ENCODE peak calls at places on chromosomes 7 and 10, in four cellular contexts. One of them, this sample, is unnamed. For H3K9me3, the result is how much of the 10 kb centered on the place peaks cover.

GRCh38 chr10:69340695-69341094 is 62.4 kb downstream of the HK1 start:
- DNase-seq in mammary epithelial cell: peak
- DNase-seq in fibroblast of lung: no peak
- DNase-seq in neural progenitor cell: no peak
- DNase-seq in this sample: no peak

GRCh38 chr7:1710936-1711335 is 40.9 kb downstream of the ELFN1 start:
- DNase-seq in mammary epithelial cell: no peak
- DNase-seq in fibroblast of lung: no peak
- DNase-seq in neural progenitor cell: no peak
- DNase-seq in this sample: peak

GRCh38 chr10:89615824-89616223 is 29.2 kb downstream of the PANK1 start:
- DNase-seq in mammary epithelial cell: no peak
- DNase-seq in fibroblast of lung: peak
- DNase-seq in neural progenitor cell: no peak
- DNase-seq in this sample: no peak

GRCh38 chr10:15088428-15089261 is at the start of gene ACBD7:
- DNase-seq in mammary epithelial cell: peak
- DNase-seq in fibroblast of lung: peak
- DNase-seq in neural progenitor cell: peak
- DNase-seq in this sample: peak

GRCh38 chr7:27150568-27151340 is 1.6 kb downstream of the HOXA3 start:
- DNase-seq in mammary epithelial cell: peak
- DNase-seq in fibroblast of lung: peak
- DNase-seq in neural progenitor cell: peak
- DNase-seq in this sample: peak

GRCh38 chr7:135386776-135387175 is 123.1 kb downstream of the CNOT4 start:
- DNase-seq in mammary epithelial cell: no peak
- DNase-seq in fibroblast of lung: no peak
- DNase-seq in neural progenitor cell: no peak
- DNase-seq in this sample: no peak

GRCh38 chr10:101020427-101020826 is 10.5 kb downstream of the PDZD7 start:
- DNase-seq in mammary epithelial cell: no peak
- DNase-seq in fibroblast of lung: no peak
- DNase-seq in neural progenitor cell: no peak
- DNase-seq in this sample: no peak

GRCh38 chr10:1551636-1552338 is 185.5 kb downstream of the ADARB2 start:
- DNase-seq in mammary epithelial cell: no peak
- DNase-seq in fibroblast of lung: no peak
- DNase-seq in neural progenitor cell: peak
- DNase-seq in this sample: no peak

GRCh38 chr7:154832557-154833138 is 170.3 kb downstream of the PAXIP1 start:
- DNase-seq in mammary epithelial cell: no peak
- DNase-seq in fibroblast of lung: no peak
- DNase-seq in neural progenitor cell: peak
- DNase-seq in this sample: no peak

GRCh38 chr7:56218510-56218909 is 102.3 kb upstream of the NUPR2 start:
- DNase-seq in mammary epithelial cell: no peak
- DNase-seq in fibroblast of lung: no peak
- DNase-seq in neural progenitor cell: no peak
- DNase-seq in this sample: no peak

GRCh38 chr10:95248989-95249388 is 41.8 kb downstream of the PDLIM1 start:
- DNase-seq in mammary epithelial cell: no peak
- DNase-seq in fibroblast of lung: no peak
- DNase-seq in neural progenitor cell: no peak
- DNase-seq in this sample: no peak

GRCh38 chr7:114345494-114345893 is 69.1 kb upstream of the FOXP2 start:
- DNase-seq in mammary epithelial cell: peak
- DNase-seq in fibroblast of lung: peak
- DNase-seq in neural progenitor cell: no peak
- DNase-seq in this sample: no peak

GRCh38 chr7:140212100-140212881 is 35.5 kb upstream of the KDM7A start:
- DNase-seq in mammary epithelial cell: peak
- DNase-seq in fibroblast of lung: peak
- DNase-seq in neural progenitor cell: no peak
- DNase-seq in this sample: no peak

GRCh38 chr7:100091411-100092181 is 2.8 kb downstream of the COPS6 start:
- DNase-seq in mammary epithelial cell: peak
- DNase-seq in fibroblast of lung: peak
- DNase-seq in neural progenitor cell: peak
- DNase-seq in this sample: no peak

DNA sequence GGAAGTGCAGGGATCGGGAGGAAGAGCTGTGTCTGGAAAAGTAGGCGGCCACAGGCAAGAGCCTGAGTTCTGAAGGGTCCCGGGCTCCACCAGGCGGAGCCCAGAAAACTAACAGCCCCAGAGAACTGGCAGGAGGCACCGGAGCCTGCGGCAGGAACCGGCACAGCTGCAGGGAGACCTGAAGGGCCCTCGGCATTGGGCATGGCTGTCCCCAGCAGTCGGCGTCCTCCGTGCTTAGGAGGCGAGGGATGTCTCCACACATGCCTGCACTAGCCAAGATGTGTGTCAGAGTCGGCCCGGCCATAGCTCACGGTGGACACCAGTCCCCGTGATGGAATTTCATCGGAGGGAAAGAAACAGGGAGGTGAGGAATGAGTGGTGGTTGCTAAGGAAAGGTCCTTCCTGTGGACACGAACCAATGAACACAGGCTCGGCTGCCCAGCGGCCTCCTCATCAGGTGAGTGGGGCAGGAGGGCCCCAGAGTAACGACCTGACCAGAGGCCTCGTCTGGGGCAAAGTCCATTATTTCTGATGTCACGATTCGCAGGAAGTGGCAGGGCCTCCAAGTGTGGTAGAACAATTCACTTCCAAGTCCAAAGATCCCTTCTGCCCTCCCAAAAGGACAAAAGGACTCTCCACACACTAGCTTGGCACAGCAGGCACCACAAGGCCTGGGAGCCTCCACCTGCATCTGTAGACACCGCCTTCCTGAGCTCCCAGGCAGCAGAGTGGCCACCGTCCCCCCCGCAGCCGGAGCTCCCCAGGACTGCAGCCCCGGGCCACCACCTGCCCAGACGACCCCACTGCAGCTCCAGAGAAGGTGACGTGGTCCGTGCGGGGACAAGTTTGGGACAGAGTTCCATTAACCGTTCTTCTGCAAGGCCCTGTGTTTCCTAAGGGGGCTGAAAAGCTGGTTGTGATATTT is 444.2 kb downstream of the PTPRN2 start:
- DNase-seq in mammary epithelial cell: no peak
- DNase-seq in fibroblast of lung: no peak
- DNase-seq in neural progenitor cell: no peak
- DNase-seq in this sample: no peak
- H3K9me3 ChIP-seq in mammary epithelial cell: half or more
- H3K9me3 ChIP-seq in fibroblast of lung: under half
- H3K9me3 ChIP-seq in neural progenitor cell: under half
- H3K9me3 ChIP-seq in this sample: under half

DNA sequence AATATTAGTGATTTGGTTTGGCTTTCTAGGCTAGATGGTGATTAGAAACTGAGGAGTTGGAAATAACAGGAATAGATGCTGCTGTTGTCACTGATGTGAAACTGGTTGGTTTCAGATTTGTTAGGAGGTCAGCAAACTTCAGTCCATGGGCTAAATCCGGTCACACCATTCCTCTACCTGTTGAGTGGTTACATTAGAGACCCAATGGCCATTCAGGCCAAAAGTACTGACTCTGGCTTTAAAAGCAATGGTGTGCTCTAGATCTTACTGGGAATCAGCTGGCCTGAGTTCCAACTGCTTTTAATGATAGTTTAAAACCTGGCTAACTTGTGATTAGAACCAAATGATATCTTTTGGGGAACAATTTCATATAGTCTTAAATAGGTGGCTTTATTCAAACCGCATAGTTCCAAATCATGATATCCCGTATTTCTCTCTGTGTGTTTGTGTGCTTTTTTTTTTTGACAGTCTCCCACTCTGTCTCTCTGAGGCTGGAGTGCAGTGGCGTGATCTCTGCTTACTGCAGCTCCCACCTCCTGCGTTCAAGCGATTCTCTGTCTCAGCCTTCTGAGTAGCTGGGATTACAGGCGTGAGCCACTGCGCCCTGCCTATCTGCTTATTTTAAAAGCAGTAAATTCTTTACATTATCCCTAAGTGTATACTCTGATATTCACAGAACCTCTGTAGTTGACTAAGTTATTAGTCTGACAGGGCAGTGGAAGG is 7.8 kb upstream of the PBLD start:
- DNase-seq in mammary epithelial cell: no peak
- DNase-seq in fibroblast of lung: no peak
- DNase-seq in neural progenitor cell: no peak
- DNase-seq in this sample: no peak
- H3K9me3 ChIP-seq in mammary epithelial cell: under half
- H3K9me3 ChIP-seq in fibroblast of lung: under half
- H3K9me3 ChIP-seq in neural progenitor cell: under half
- H3K9me3 ChIP-seq in this sample: under half

GRCh38 chr7:63925626-63926460 is 72.8 kb upstream of the ZNF722 start:
- DNase-seq in mammary epithelial cell: peak
- DNase-seq in fibroblast of lung: peak
- DNase-seq in neural progenitor cell: no peak
- DNase-seq in this sample: peak
- H3K9me3 ChIP-seq in mammary epithelial cell: under half
- H3K9me3 ChIP-seq in fibroblast of lung: under half
- H3K9me3 ChIP-seq in neural progenitor cell: under half
- H3K9me3 ChIP-seq in this sample: under half

GRCh38 chr7:158035343-158035742 is 552.3 kb downstream of the PTPRN2 start:
- DNase-seq in mammary epithelial cell: no peak
- DNase-seq in fibroblast of lung: no peak
- DNase-seq in neural progenitor cell: no peak
- DNase-seq in this sample: no peak
- H3K9me3 ChIP-seq in mammary epithelial cell: under half
- H3K9me3 ChIP-seq in fibroblast of lung: under half
- H3K9me3 ChIP-seq in neural progenitor cell: under half
- H3K9me3 ChIP-seq in this sample: under half

GRCh38 chr7:64312826-64313225 is 935 bp upstream of the ZNF736 start:
- DNase-seq in mammary epithelial cell: no peak
- DNase-seq in fibroblast of lung: no peak
- DNase-seq in neural progenitor cell: no peak
- DNase-seq in this sample: no peak
- H3K9me3 ChIP-seq in mammary epithelial cell: under half
- H3K9me3 ChIP-seq in fibroblast of lung: under half
- H3K9me3 ChIP-seq in neural progenitor cell: under half
- H3K9me3 ChIP-seq in this sample: under half

This sample was measured in right cardiac atrium.